ENCODE peak calls at places on chromosomes 5 and 9, in five cellular contexts. One of them, this sample, is unnamed. For H3K27me3, the result is how much of the 10 kb centered on the place peaks cover.

GRCh38 chr5:31962321-31962720 is 211.8 kb downstream of the GOLPH3 start:
- DNase-seq in IMR-90: no peak
- DNase-seq in mesenchymal stem cell: no peak
- DNase-seq in H1: no peak
- DNase-seq in neuronal stem cell: no peak
- DNase-seq in this sample: no peak

GRCh38 chr5:159051431-159052281 is 48.1 kb downstream of the EBF1 start:
- DNase-seq in IMR-90: no peak
- DNase-seq in mesenchymal stem cell: peak
- DNase-seq in H1: peak
- DNase-seq in neuronal stem cell: no peak
- DNase-seq in this sample: no peak

GRCh38 chr9:93205045-93205768 is 21.3 kb downstream of the WNK2 start:
- DNase-seq in IMR-90: no peak
- DNase-seq in mesenchymal stem cell: no peak
- DNase-seq in H1: no peak
- DNase-seq in neuronal stem cell: peak
- DNase-seq in this sample: no peak

GRCh38 chr9:102069969-102070368 is 331.5 kb upstream of the GRIN3A start:
- DNase-seq in IMR-90: no peak
- DNase-seq in mesenchymal stem cell: no peak
- DNase-seq in H1: no peak
- DNase-seq in neuronal stem cell: no peak
- DNase-seq in this sample: no peak

GRCh38 chr5:79109527-79110492 is 1.8 kb upstream of the BHMT start:
- DNase-seq in IMR-90: no peak
- DNase-seq in mesenchymal stem cell: no peak
- DNase-seq in H1: peak
- DNase-seq in neuronal stem cell: no peak
- DNase-seq in this sample: peak

GRCh38 chr5:2093859-2094615 is 211.3 kb upstream of the IRX4 start:
- DNase-seq in IMR-90: no peak
- DNase-seq in mesenchymal stem cell: no peak
- DNase-seq in H1: no peak
- DNase-seq in neuronal stem cell: no peak
- DNase-seq in this sample: no peak

GRCh38 chr5:85784746-85785145 is 833.0 kb upstream of the COX7C start:
- DNase-seq in IMR-90: no peak
- DNase-seq in mesenchymal stem cell: no peak
- DNase-seq in H1: no peak
- DNase-seq in neuronal stem cell: no peak
- DNase-seq in this sample: no peak

GRCh38 chr9:75001719-75002421 is 26.2 kb downstream of the CARNMT1 start:
- DNase-seq in IMR-90: peak
- DNase-seq in mesenchymal stem cell: peak
- DNase-seq in H1: no peak
- DNase-seq in neuronal stem cell: peak
- DNase-seq in this sample: peak

GRCh38 chr5:44935871-44936270 is 127.1 kb downstream of the MRPS30 start:
- DNase-seq in IMR-90: no peak
- DNase-seq in mesenchymal stem cell: no peak
- DNase-seq in H1: no peak
- DNase-seq in neuronal stem cell: no peak
- DNase-seq in this sample: no peak

GRCh38 chr9:121824651-121825480 is 173.4 kb downstream of the DAB2IP start:
- DNase-seq in IMR-90: peak
- DNase-seq in mesenchymal stem cell: peak
- DNase-seq in H1: peak
- DNase-seq in neuronal stem cell: no peak
- DNase-seq in this sample: no peak

GRCh38 chr5:91382530-91383026 is 539 bp downstream of the ARRDC3 start:
- DNase-seq in IMR-90: peak
- DNase-seq in mesenchymal stem cell: peak
- DNase-seq in H1: no peak
- DNase-seq in neuronal stem cell: peak
- DNase-seq in this sample: peak

GRCh38 chr9:136550439-136551085 is 4.7 kb upstream of the NOTCH1 start:
- DNase-seq in IMR-90: no peak
- DNase-seq in mesenchymal stem cell: no peak
- DNase-seq in H1: no peak
- DNase-seq in neuronal stem cell: no peak
- DNase-seq in this sample: no peak
- H2BK5ac ChIP-seq in IMR-90: peak
- H2BK5ac ChIP-seq in mesenchymal stem cell: peak
- H2BK5ac ChIP-seq in H1: peak
- H2BK5ac ChIP-seq in neuronal stem cell: peak
- H2BK5ac ChIP-seq in this sample: peak

GRCh38 chr5:321726-322251 is 275 bp downstream of the AHRR start:
- DNase-seq in IMR-90: no peak
- DNase-seq in mesenchymal stem cell: no peak
- DNase-seq in H1: no peak
- DNase-seq in neuronal stem cell: no peak
- DNase-seq in this sample: no peak

GRCh38 chr5:321233-321725 is at the start of gene AHRR:
- DNase-seq in IMR-90: peak
- DNase-seq in mesenchymal stem cell: peak
- DNase-seq in H1: peak
- DNase-seq in neuronal stem cell: peak
- DNase-seq in this sample: peak

GRCh38 chr5:324736-325612 is 3.5 kb downstream of the AHRR start:
- DNase-seq in IMR-90: no peak
- DNase-seq in mesenchymal stem cell: no peak
- DNase-seq in H1: peak
- DNase-seq in neuronal stem cell: no peak
- DNase-seq in this sample: no peak

GRCh38 chr5:322281-322941 is 897 bp downstream of the AHRR start:
- DNase-seq in IMR-90: peak
- DNase-seq in mesenchymal stem cell: peak
- DNase-seq in H1: peak
- DNase-seq in neuronal stem cell: no peak
- DNase-seq in this sample: no peak

GRCh38 chr5:322942-323879 is 1.7 kb downstream of the AHRR start:
- DNase-seq in IMR-90: peak
- DNase-seq in mesenchymal stem cell: peak
- DNase-seq in H1: peak
- DNase-seq in neuronal stem cell: no peak
- DNase-seq in this sample: no peak
- H3K27me3 ChIP-seq in IMR-90: under half
- H3K27me3 ChIP-seq in mesenchymal stem cell: under half
- H3K27me3 ChIP-seq in H1: half or more
- H3K27me3 ChIP-seq in neuronal stem cell: half or more
- H3K27me3 ChIP-seq in this sample: under half

DNA sequence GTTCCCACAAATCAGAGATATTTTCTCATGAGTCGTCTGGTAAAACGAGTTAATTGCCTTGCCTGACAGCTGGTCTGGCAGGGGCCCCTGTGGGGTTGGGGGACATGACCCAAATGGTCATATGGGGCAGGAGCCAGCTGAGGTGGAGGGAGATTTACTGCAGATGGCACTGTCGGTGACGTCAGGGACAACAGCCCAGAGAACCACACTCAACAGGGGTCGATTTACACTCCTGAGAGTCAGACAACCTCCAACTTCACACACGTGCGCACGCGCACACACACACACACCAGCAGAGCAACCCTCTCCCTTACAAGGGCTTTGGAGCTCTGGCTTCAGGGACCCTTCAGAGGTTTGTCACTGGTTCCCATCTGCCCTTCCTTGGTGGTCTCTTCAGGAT is 23.4 kb upstream of the GABRP start:
- DNase-seq in IMR-90: no peak
- DNase-seq in mesenchymal stem cell: no peak
- DNase-seq in H1: no peak
- DNase-seq in neuronal stem cell: no peak
- DNase-seq in this sample: no peak
- H4K91ac ChIP-seq in IMR-90: no peak
- H4K91ac ChIP-seq in mesenchymal stem cell: no peak
- H4K91ac ChIP-seq in H1: peak
- H4K91ac ChIP-seq in neuronal stem cell: no peak
- H4K91ac ChIP-seq in this sample: peak

GRCh38 chr5:112179290-112179689 is 239.8 kb downstream of the EPB41L4A start:
- DNase-seq in IMR-90: no peak
- DNase-seq in mesenchymal stem cell: no peak
- DNase-seq in H1: no peak
- DNase-seq in neuronal stem cell: no peak
- DNase-seq in this sample: no peak

GRCh38 chr5:112174959-112175594 is 244.0 kb downstream of the EPB41L4A start:
- DNase-seq in IMR-90: peak
- DNase-seq in mesenchymal stem cell: peak
- DNase-seq in H1: no peak
- DNase-seq in neuronal stem cell: peak
- DNase-seq in this sample: peak
- H2BK5ac ChIP-seq in IMR-90: no peak
- H2BK5ac ChIP-seq in mesenchymal stem cell: no peak
- H2BK5ac ChIP-seq in H1: no peak
- H2BK5ac ChIP-seq in neuronal stem cell: no peak
- H2BK5ac ChIP-seq in this sample: no peak

GRCh38 chr9:846852-847251 is 5.4 kb downstream of the DMRT1 start:
- DNase-seq in IMR-90: no peak
- DNase-seq in mesenchymal stem cell: no peak
- DNase-seq in H1: peak
- DNase-seq in neuronal stem cell: no peak
- DNase-seq in this sample: peak
- H3K27me3 ChIP-seq in IMR-90: under half
- H3K27me3 ChIP-seq in mesenchymal stem cell: under half
- H3K27me3 ChIP-seq in H1: half or more
- H3K27me3 ChIP-seq in neuronal stem cell: half or more
- H3K27me3 ChIP-seq in this sample: under half

DNA sequence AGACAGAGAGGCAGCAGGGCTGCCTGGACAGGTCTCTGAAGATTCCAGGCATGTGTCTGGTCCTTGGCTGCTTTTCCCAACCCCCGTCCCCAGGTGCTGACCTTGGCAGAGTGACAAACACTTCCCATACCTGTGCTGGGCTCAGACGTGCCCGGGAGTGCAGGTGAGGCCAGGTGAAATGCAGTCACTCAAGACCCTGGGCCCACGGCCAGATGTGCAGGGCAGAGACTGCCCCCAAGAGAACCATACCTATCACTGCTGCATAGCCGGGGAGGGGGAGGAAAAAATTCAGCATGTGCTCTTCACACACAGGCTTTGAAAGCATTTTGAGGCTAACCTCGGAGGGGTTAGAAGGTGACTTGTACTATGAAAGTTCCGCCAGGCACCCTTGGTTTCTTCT is 22.6 kb downstream of the CCNJL start:
- DNase-seq in IMR-90: no peak
- DNase-seq in mesenchymal stem cell: no peak
- DNase-seq in H1: no peak
- DNase-seq in neuronal stem cell: no peak
- DNase-seq in this sample: no peak
- H4K91ac ChIP-seq in IMR-90: no peak
- H4K91ac ChIP-seq in mesenchymal stem cell: no peak
- H4K91ac ChIP-seq in H1: no peak
- H4K91ac ChIP-seq in neuronal stem cell: no peak
- H4K91ac ChIP-seq in this sample: no peak

DNA sequence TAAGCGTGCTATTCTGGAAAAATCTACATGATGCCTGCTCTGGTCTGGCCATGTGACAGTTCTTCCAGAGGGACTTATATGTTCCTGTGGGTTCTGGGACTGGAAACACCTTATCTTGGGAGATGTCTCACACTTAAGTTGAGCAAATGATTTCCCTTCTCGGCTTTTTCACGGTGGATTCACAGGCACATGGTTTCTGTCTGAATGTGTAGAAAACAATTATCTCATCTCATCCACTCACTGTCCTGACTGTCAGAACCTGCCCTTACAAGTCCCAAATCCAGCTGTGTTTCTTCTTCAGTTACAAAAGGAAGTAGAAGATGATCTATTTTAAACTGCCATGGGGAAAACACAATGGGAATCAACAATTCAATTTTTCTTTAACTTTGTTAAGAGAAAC is 184.0 kb downstream of the SYK start:
- DNase-seq in IMR-90: peak
- DNase-seq in mesenchymal stem cell: no peak
- DNase-seq in H1: no peak
- DNase-seq in neuronal stem cell: no peak
- DNase-seq in this sample: no peak
- H2BK5ac ChIP-seq in IMR-90: peak
- H2BK5ac ChIP-seq in mesenchymal stem cell: no peak
- H2BK5ac ChIP-seq in H1: no peak
- H2BK5ac ChIP-seq in neuronal stem cell: no peak
- H2BK5ac ChIP-seq in this sample: no peak

GRCh38 chr9:136186386-136186785 is 18.5 kb downstream of the LHX3 start:
- DNase-seq in IMR-90: no peak
- DNase-seq in mesenchymal stem cell: no peak
- DNase-seq in H1: peak
- DNase-seq in neuronal stem cell: no peak
- DNase-seq in this sample: no peak

GRCh38 chr9:136187683-136188586 is 17.0 kb downstream of the LHX3 start:
- DNase-seq in IMR-90: no peak
- DNase-seq in mesenchymal stem cell: no peak
- DNase-seq in H1: no peak
- DNase-seq in neuronal stem cell: no peak
- DNase-seq in this sample: no peak

GRCh38 chr9:136187197-136187596 is 17.7 kb downstream of the LHX3 start:
- DNase-seq in IMR-90: no peak
- DNase-seq in mesenchymal stem cell: no peak
- DNase-seq in H1: no peak
- DNase-seq in neuronal stem cell: no peak
- DNase-seq in this sample: no peak

GRCh38 chr9:136185066-136185465 is 19.9 kb downstream of the LHX3 start:
- DNase-seq in IMR-90: no peak
- DNase-seq in mesenchymal stem cell: no peak
- DNase-seq in H1: no peak
- DNase-seq in neuronal stem cell: no peak
- DNase-seq in this sample: no peak

GRCh38 chr9:136185596-136185995 is 19.3 kb downstream of the LHX3 start:
- DNase-seq in IMR-90: no peak
- DNase-seq in mesenchymal stem cell: no peak
- DNase-seq in H1: no peak
- DNase-seq in neuronal stem cell: no peak
- DNase-seq in this sample: no peak
- H3K27me3 ChIP-seq in IMR-90: half or more
- H3K27me3 ChIP-seq in mesenchymal stem cell: half or more
- H3K27me3 ChIP-seq in H1: under half
- H3K27me3 ChIP-seq in neuronal stem cell: half or more
- H3K27me3 ChIP-seq in this sample: under half

GRCh38 chr9:132945186-132946130 is 1.0 kb upstream of the TSC1 start:
- DNase-seq in IMR-90: no peak
- DNase-seq in mesenchymal stem cell: no peak
- DNase-seq in H1: no peak
- DNase-seq in neuronal stem cell: peak
- DNase-seq in this sample: peak

GRCh38 chr9:132946216-132946615 is 1.8 kb upstream of the TSC1 start:
- DNase-seq in IMR-90: no peak
- DNase-seq in mesenchymal stem cell: peak
- DNase-seq in H1: no peak
- DNase-seq in neuronal stem cell: no peak
- DNase-seq in this sample: no peak

GRCh38 chr9:132943677-132944293 is 631 bp downstream of the TSC1 start:
- DNase-seq in IMR-90: no peak
- DNase-seq in mesenchymal stem cell: peak
- DNase-seq in H1: no peak
- DNase-seq in neuronal stem cell: no peak
- DNase-seq in this sample: no peak

GRCh38 chr9:132942541-132943182 is 1.8 kb downstream of the TSC1 start:
- DNase-seq in IMR-90: peak
- DNase-seq in mesenchymal stem cell: peak
- DNase-seq in H1: no peak
- DNase-seq in neuronal stem cell: no peak
- DNase-seq in this sample: no peak

GRCh38 chr9:132944294-132945185 is at the start of gene TSC1:
- DNase-seq in IMR-90: peak
- DNase-seq in mesenchymal stem cell: peak
- DNase-seq in H1: peak
- DNase-seq in neuronal stem cell: peak
- DNase-seq in this sample: peak
- H4K91ac ChIP-seq in IMR-90: peak
- H4K91ac ChIP-seq in mesenchymal stem cell: peak
- H4K91ac ChIP-seq in H1: peak
- H4K91ac ChIP-seq in neuronal stem cell: no peak
- H4K91ac ChIP-seq in this sample: peak